ENCODE peak calls at places on chromosomes 11 and 22, in four cellular contexts. One of them, this sample, is unnamed.

GRCh38 chr11:74168838-74169237 is 2.0 kb downstream of the C2CD3 start:
- DNase-seq in right cardiac atrium: no peak
- DNase-seq in HCT116: no peak
- DNase-seq in fibroblast of lung: no peak
- DNase-seq in this sample: no peak

GRCh38 chr11:118338637-118339061 is 3.9 kb downstream of the CD3D start:
- DNase-seq in fibroblast of lung: no peak
- DNase-seq in right cardiac atrium: no peak
- DNase-seq in HCT116: no peak
- DNase-seq in this sample: peak

GRCh38 chr11:17979770-17980371 is 33.0 kb downstream of the SERGEF start:
- DNase-seq in right cardiac atrium: no peak
- DNase-seq in HCT116: no peak
- DNase-seq in fibroblast of lung: peak
- DNase-seq in this sample: no peak

GRCh38 chr11:73866586-73866996 is 10.1 kb downstream of the COA4 start:
- DNase-seq in right cardiac atrium: peak
- DNase-seq in fibroblast of lung: peak
- DNase-seq in HCT116: peak
- DNase-seq in this sample: no peak

GRCh38 chr22:19604711-19605268 is 80.6 kb upstream of the CLDN5 start:
- DNase-seq in fibroblast of lung: no peak
- DNase-seq in right cardiac atrium: no peak
- DNase-seq in HCT116: no peak
- DNase-seq in this sample: no peak

GRCh38 chr11:27274854-27275395 is 88.1 kb downstream of the CCDC34 start:
- DNase-seq in fibroblast of lung: no peak
- DNase-seq in HCT116: no peak
- DNase-seq in right cardiac atrium: no peak
- DNase-seq in this sample: no peak

GRCh38 chr11:48055292-48056132 is 75.2 kb downstream of the PTPRJ start:
- DNase-seq in right cardiac atrium: no peak
- DNase-seq in fibroblast of lung: no peak
- DNase-seq in HCT116: no peak
- DNase-seq in this sample: no peak

GRCh38 chr11:31882951-31883392 is 71.8 kb upstream of the PAX6 start:
- DNase-seq in right cardiac atrium: no peak
- DNase-seq in fibroblast of lung: no peak
- DNase-seq in HCT116: no peak
- DNase-seq in this sample: no peak

GRCh38 chr11:72015511-72016061 is 16.9 kb downstream of the IL18BP start:
- DNase-seq in HCT116: no peak
- DNase-seq in right cardiac atrium: no peak
- DNase-seq in fibroblast of lung: peak
- DNase-seq in this sample: no peak

GRCh38 chr22:47042116-47042825 is 279.8 kb downstream of the TBC1D22A start:
- DNase-seq in HCT116: no peak
- DNase-seq in fibroblast of lung: no peak
- DNase-seq in right cardiac atrium: no peak
- DNase-seq in this sample: peak

GRCh38 chr22:40637181-40638150 is 947 bp upstream of the MRTFA start:
- DNase-seq in HCT116: no peak
- DNase-seq in fibroblast of lung: no peak
- DNase-seq in right cardiac atrium: peak
- DNase-seq in this sample: peak

GRCh38 chr11:1933416-1934325 is 13.5 kb upstream of the MRPL23 start:
- DNase-seq in fibroblast of lung: no peak
- DNase-seq in right cardiac atrium: no peak
- DNase-seq in HCT116: no peak
- DNase-seq in this sample: no peak

GRCh38 chr22:49203863-49204598 is 623.6 kb downstream of the BRD1 start:
- DNase-seq in fibroblast of lung: no peak
- DNase-seq in HCT116: no peak
- DNase-seq in right cardiac atrium: no peak
- DNase-seq in this sample: peak

GRCh38 chr11:131033151-131033651 is 116.9 kb upstream of the SNX19 start:
- DNase-seq in right cardiac atrium: no peak
- DNase-seq in HCT116: peak
- DNase-seq in fibroblast of lung: peak
- DNase-seq in this sample: peak

GRCh38 chr11:125303186-125303585 is 138.6 kb downstream of the PKNOX2 start:
- DNase-seq in fibroblast of lung: no peak
- DNase-seq in HCT116: no peak
- DNase-seq in right cardiac atrium: no peak
- DNase-seq in this sample: no peak

GRCh38 chr22:35913925-35914324 is 114.7 kb downstream of the RBFOX2 start:
- DNase-seq in right cardiac atrium: no peak
- DNase-seq in HCT116: no peak
- DNase-seq in fibroblast of lung: no peak
- DNase-seq in this sample: no peak

GRCh38 chr22:17105143-17106129 is 15.7 kb downstream of the TMEM121B start:
- DNase-seq in HCT116: no peak
- DNase-seq in fibroblast of lung: no peak
- DNase-seq in right cardiac atrium: no peak
- DNase-seq in this sample: no peak

GRCh38 chr11:106644824-106645223 is 373.5 kb downstream of the GUCY1A2 start:
- DNase-seq in HCT116: no peak
- DNase-seq in fibroblast of lung: peak
- DNase-seq in right cardiac atrium: no peak
- DNase-seq in this sample: no peak

GRCh38 chr11:17859552-17859951 is 125.0 kb downstream of the KCNC1 start:
- DNase-seq in fibroblast of lung: no peak
- DNase-seq in HCT116: no peak
- DNase-seq in right cardiac atrium: no peak
- DNase-seq in this sample: no peak

GRCh38 chr11:17472467-17472866 is 4.2 kb downstream of the ABCC8 start:
- DNase-seq in HCT116: no peak
- DNase-seq in right cardiac atrium: no peak
- DNase-seq in fibroblast of lung: no peak
- DNase-seq in this sample: no peak

GRCh38 chr11:28701760-28702449 is 593.7 kb downstream of the METTL15 start:
- DNase-seq in HCT116: peak
- DNase-seq in right cardiac atrium: no peak
- DNase-seq in fibroblast of lung: no peak
- DNase-seq in this sample: no peak

GRCh38 chr11:61499816-61500491 is 8.6 kb upstream of the LRRC10B start:
- DNase-seq in HCT116: no peak
- DNase-seq in right cardiac atrium: no peak
- DNase-seq in fibroblast of lung: no peak
- DNase-seq in this sample: no peak

GRCh38 chr11:119055901-119056300 is 1.1 kb downstream of the HYOU1 start:
- DNase-seq in right cardiac atrium: no peak
- DNase-seq in fibroblast of lung: peak
- DNase-seq in HCT116: peak
- DNase-seq in this sample: no peak

GRCh38 chr11:102451693-102452460 is 688 bp downstream of the TMEM123 start:
- DNase-seq in HCT116: no peak
- DNase-seq in right cardiac atrium: peak
- DNase-seq in fibroblast of lung: peak
- DNase-seq in this sample: peak

GRCh38 chr11:110525883-110526282 is 96.1 kb downstream of the FDX1 start:
- DNase-seq in HCT116: no peak
- DNase-seq in fibroblast of lung: peak
- DNase-seq in right cardiac atrium: peak
- DNase-seq in this sample: no peak

GRCh38 chr22:43975041-43975440 is 19.8 kb downstream of the SAMM50 start:
- DNase-seq in HCT116: no peak
- DNase-seq in right cardiac atrium: no peak
- DNase-seq in fibroblast of lung: no peak
- DNase-seq in this sample: no peak

GRCh38 chr11:115166826-115167225 is 337.4 kb downstream of the CADM1 start:
- DNase-seq in right cardiac atrium: no peak
- DNase-seq in fibroblast of lung: no peak
- DNase-seq in HCT116: no peak
- DNase-seq in this sample: no peak

GRCh38 chr22:48534395-48534958 is 1293.2 kb downstream of the BRD1 start:
- DNase-seq in HCT116: no peak
- DNase-seq in fibroblast of lung: no peak
- DNase-seq in right cardiac atrium: no peak
- DNase-seq in this sample: no peak

GRCh38 chr11:5258543-5259262 is 4.1 kb upstream of the HBG2 start:
- DNase-seq in fibroblast of lung: no peak
- DNase-seq in right cardiac atrium: no peak
- DNase-seq in HCT116: no peak
- DNase-seq in this sample: no peak

GRCh38 chr11:96061730-96062524 is 138.0 kb upstream of the MTMR2 start:
- DNase-seq in HCT116: no peak
- DNase-seq in fibroblast of lung: no peak
- DNase-seq in right cardiac atrium: no peak
- DNase-seq in this sample: no peak

GRCh38 chr11:132037467-132037862 is 667.0 kb downstream of the NTM start:
- DNase-seq in right cardiac atrium: no peak
- DNase-seq in fibroblast of lung: no peak
- DNase-seq in HCT116: no peak
- DNase-seq in this sample: no peak

GRCh38 chr11:134463716-134464115 is 51.7 kb upstream of the B3GAT1 start:
- DNase-seq in right cardiac atrium: no peak
- DNase-seq in HCT116: no peak
- DNase-seq in fibroblast of lung: no peak
- DNase-seq in this sample: no peak

GRCh38 chr11:31408205-31408604 is 38.5 kb downstream of the DNAJC24 start:
- DNase-seq in HCT116: no peak
- DNase-seq in fibroblast of lung: no peak
- DNase-seq in right cardiac atrium: no peak
- DNase-seq in this sample: no peak

GRCh38 chr11:130706572-130706971 is 209.7 kb downstream of the SNX19 start:
- DNase-seq in HCT116: no peak
- DNase-seq in fibroblast of lung: no peak
- DNase-seq in right cardiac atrium: no peak
- DNase-seq in this sample: no peak

GRCh38 chr11:46916669-46917108 is 1.7 kb downstream of the LRP4 start:
- DNase-seq in right cardiac atrium: peak
- DNase-seq in fibroblast of lung: peak
- DNase-seq in HCT116: no peak
- DNase-seq in this sample: peak

GRCh38 chr11:44931466-44931865 is 19.2 kb downstream of the TP53I11 start:
- DNase-seq in HCT116: no peak
- DNase-seq in right cardiac atrium: no peak
- DNase-seq in fibroblast of lung: no peak
- DNase-seq in this sample: no peak

GRCh38 chr11:122253541-122254317 is 137.7 kb upstream of the BLID start:
- DNase-seq in fibroblast of lung: peak
- DNase-seq in HCT116: no peak
- DNase-seq in right cardiac atrium: no peak
- DNase-seq in this sample: no peak

GRCh38 chr11:27041141-27041869 is 690 bp downstream of the BBOX1 start:
- DNase-seq in fibroblast of lung: no peak
- DNase-seq in HCT116: no peak
- DNase-seq in right cardiac atrium: no peak
- DNase-seq in this sample: no peak

GRCh38 chr11:79436911-79437273 is 3.9 kb downstream of the TENM4 start:
- DNase-seq in fibroblast of lung: no peak
- DNase-seq in HCT116: no peak
- DNase-seq in right cardiac atrium: no peak
- DNase-seq in this sample: no peak

GRCh38 chr11:79437981-79438630 is 2.7 kb downstream of the TENM4 start:
- DNase-seq in fibroblast of lung: peak
- DNase-seq in HCT116: no peak
- DNase-seq in right cardiac atrium: no peak
- DNase-seq in this sample: peak

GRCh38 chr11:79438631-79439429 is 2.0 kb downstream of the TENM4 start:
- DNase-seq in fibroblast of lung: peak
- DNase-seq in right cardiac atrium: no peak
- DNase-seq in HCT116: no peak
- DNase-seq in this sample: peak

GRCh38 chr11:79439430-79439892 is 1.4 kb downstream of the TENM4 start:
- DNase-seq in HCT116: no peak
- DNase-seq in right cardiac atrium: no peak
- DNase-seq in fibroblast of lung: peak
- DNase-seq in this sample: peak

GRCh38 chr11:79437274-79437980 is 3.4 kb downstream of the TENM4 start:
- DNase-seq in right cardiac atrium: peak
- DNase-seq in HCT116: no peak
- DNase-seq in fibroblast of lung: peak
- DNase-seq in this sample: peak
- H3K4me3 ChIP-seq in right cardiac atrium: peak
- H3K4me3 ChIP-seq in HCT116: no peak
- H3K4me3 ChIP-seq in fibroblast of lung: peak
- H3K4me3 ChIP-seq in this sample: peak

DNA sequence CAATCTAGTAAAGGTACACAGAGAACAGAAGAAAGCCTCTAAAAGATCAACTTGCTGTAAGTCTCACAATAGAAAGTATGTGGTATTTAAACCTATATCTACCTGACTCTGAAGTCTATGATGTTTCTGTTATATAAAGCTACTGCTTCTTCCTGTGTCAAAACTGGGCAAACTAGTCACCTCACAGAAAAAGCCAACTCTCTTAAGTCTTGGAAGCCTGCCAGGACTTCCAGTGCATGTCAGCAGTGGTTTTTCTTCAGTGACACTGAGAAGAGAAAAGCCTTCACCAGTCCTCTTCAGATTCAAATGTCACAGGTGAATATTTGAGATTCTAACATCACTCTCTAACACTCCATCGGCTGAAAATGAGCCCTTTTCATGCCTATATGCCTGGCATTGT is 808.0 kb downstream of the DLG2 start:
- DNase-seq in right cardiac atrium: no peak
- DNase-seq in HCT116: no peak
- DNase-seq in fibroblast of lung: no peak
- DNase-seq in this sample: no peak
- H3K27ac ChIP-seq in right cardiac atrium: no peak
- H3K27ac ChIP-seq in HCT116: no peak
- H3K27ac ChIP-seq in fibroblast of lung: no peak
- H3K27ac ChIP-seq in this sample: peak

GRCh38 chr22:38927033-38927789 is 30.2 kb upstream of the APOBEC3A start:
- DNase-seq in HCT116: peak
- DNase-seq in fibroblast of lung: peak
- DNase-seq in right cardiac atrium: peak
- DNase-seq in this sample: peak
- H3K4me3 ChIP-seq in HCT116: peak
- H3K4me3 ChIP-seq in fibroblast of lung: no peak
- H3K4me3 ChIP-seq in right cardiac atrium: peak
- H3K4me3 ChIP-seq in this sample: no peak

DNA sequence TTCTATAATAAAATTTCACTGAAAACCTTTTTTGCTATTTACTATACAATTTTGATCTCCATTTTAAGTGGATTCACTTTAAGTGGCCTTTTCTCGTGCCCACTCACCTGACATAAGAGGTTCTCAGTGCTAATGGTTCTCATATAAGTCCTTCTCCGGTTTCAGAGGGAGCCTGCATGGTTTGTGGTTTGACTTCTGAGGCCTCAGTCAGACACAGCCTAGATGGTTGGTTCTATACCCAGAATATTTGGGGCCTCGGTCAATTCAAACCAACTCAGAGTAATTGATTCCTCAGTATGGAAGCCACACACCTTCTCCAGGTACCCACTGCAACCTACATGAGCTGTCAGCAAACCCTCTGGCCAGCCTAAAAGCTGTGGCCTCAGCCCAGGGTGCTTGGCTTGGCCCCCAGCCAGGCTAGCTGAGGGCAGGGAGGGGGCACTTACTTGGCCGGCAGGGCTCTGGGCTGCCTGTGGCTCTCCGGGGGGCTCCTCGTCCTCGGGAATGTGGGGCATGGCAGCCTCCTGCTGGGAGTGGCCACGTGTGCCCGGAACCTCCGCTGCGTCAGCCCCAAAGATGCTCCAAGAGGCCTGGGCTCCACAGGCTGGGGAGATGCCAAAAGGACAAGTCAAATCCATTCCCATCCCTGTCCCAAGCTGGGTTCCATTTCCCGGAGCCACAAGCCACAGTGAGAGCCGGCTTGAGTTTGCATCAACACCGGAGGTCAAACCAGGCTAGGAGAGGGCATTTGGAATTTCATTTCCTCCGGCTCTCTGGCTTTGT is 41.8 kb downstream of the IRAG1 start:
- DNase-seq in fibroblast of lung: no peak
- DNase-seq in right cardiac atrium: no peak
- DNase-seq in HCT116: peak
- DNase-seq in this sample: peak
- H3K27ac ChIP-seq in fibroblast of lung: no peak
- H3K27ac ChIP-seq in right cardiac atrium: no peak
- H3K27ac ChIP-seq in HCT116: peak
- H3K27ac ChIP-seq in this sample: peak